ENCODE peak calls at places on chromosomes 4 and X, in six cellular contexts. X is lower lobe of right lung; C is GM23338; Y is GM23248; A is CD8-positive, alpha-beta T cell; J is endothelial cell of umbilical vein. N is an unnamed sample.

GRCh38 chr4:57374866-57375595 is 264.8 kb upstream of the IGFBP7 start:
- DNase-seq in X (no peak), A (no peak), C (peak; percentile 15), J (no peak), Y (peak; percentile 62), N (no peak)

GRCh38 chrX:63713510-63713909 is 71.5 kb downstream of the ARHGEF9 start:
- DNase-seq in J (peak; percentile 29), C (peak; percentile 2), X (peak; percentile 46), A (no peak), Y (peak; percentile 15), N (no peak)

GRCh38 chrX:38561126-38561868 is at the start of gene TSPAN7:
- DNase-seq in Y (peak; percentile 64), C (peak; percentile 70), J (peak; percentile 60), A (peak; percentile 42), X (peak; percentile 89), N (peak; percentile 52)

GRCh38 chrX:17328837-17329236 is 46.2 kb upstream of the NHS start:
- DNase-seq in J (no peak), Y (no peak), A (no peak), X (no peak), C (no peak), N (no peak)

GRCh38 chr4:5773271-5773555 is 62.2 kb downstream of the EVC start:
- DNase-seq in J (no peak), C (no peak), Y (peak; percentile 57), X (no peak), A (no peak), N (no peak)

GRCh38 chr4:186204103-186204559 is 12.8 kb downstream of the CYP4V2 start:
- DNase-seq in J (peak; percentile 4), X (no peak), A (no peak), Y (no peak), C (peak; percentile 52), N (peak; percentile 16)

GRCh38 chrX:8987672-8988250 is 46.2 kb downstream of the FAM9B start:
- DNase-seq in Y (no peak), X (no peak), A (peak; percentile 24), C (no peak), J (no peak), N (peak; percentile 18)

GRCh38 chr4:173360587-173361221 is 10.1 kb upstream of the SAP30 start:
- DNase-seq in C (peak; percentile 54), J (peak; percentile 12), Y (peak; percentile 52), A (no peak), X (no peak), N (no peak)

GRCh38 chrX:71911023-71911730 is 532 bp downstream of the NHSL2 start:
- DNase-seq in X (no peak), Y (peak; percentile 40), C (peak; percentile 66), A (peak; percentile 3), J (no peak), N (peak; percentile 12)

GRCh38 chr4:123786955-123787354 is 390.4 kb downstream of the SPRY1 start:
- DNase-seq in Y (peak; percentile 25), J (no peak), C (no peak), X (peak; percentile 49), A (no peak), N (no peak)

GRCh38 chrX:21373001-21373400 is 1.2 kb upstream of the CNKSR2 start:
- DNase-seq in C (no peak), A (no peak), X (no peak), Y (no peak), J (no peak), N (no peak)

GRCh38 chr4:37830640-37831039 is 4.2 kb downstream of the PGM2 start:
- DNase-seq in A (no peak), J (no peak), Y (no peak), X (no peak), C (no peak), N (no peak)

GRCh38 chr4:40369437-40370278 is 34.5 kb downstream of the CHRNA9 start:
- DNase-seq in Y (no peak), A (no peak), X (no peak), J (no peak), C (no peak), N (no peak)

GRCh38 chr4:185774815-185775684 is 36.9 kb downstream of the SORBS2 start:
- DNase-seq in J (peak; percentile 92), C (peak; percentile 28), X (peak; percentile 51), A (no peak), Y (peak; percentile 82), N (no peak)

GRCh38 chr4:172975651-172976229 is 192.9 kb upstream of the GALNT7 start:
- DNase-seq in Y (no peak), X (no peak), A (no peak), C (peak; percentile 59), J (no peak), N (no peak)

GRCh38 chrX:38347136-38347535 is 5.3 kb upstream of the OTC start:
- DNase-seq in A (no peak), J (peak; percentile 75), X (no peak), C (peak; percentile 2), Y (peak; percentile 82), N (no peak)

GRCh38 chr4:41852229-41852628 is 83.0 kb upstream of the TMEM33 start:
- DNase-seq in Y (no peak), X (no peak), A (no peak), C (no peak), J (no peak), N (no peak)

GRCh38 chr4:36207808-36208207 is 36.5 kb downstream of the ARAP2 start:
- DNase-seq in A (no peak), J (no peak), Y (no peak), C (no peak), X (no peak), N (no peak)

GRCh38 chr4:129550281-129550785 is 454.4 kb downstream of the C4orf33 start:
- DNase-seq in X (no peak), J (peak; percentile 55), A (no peak), Y (no peak), C (no peak), N (no peak)

GRCh38 chr4:136557396-136557795 is 974.9 kb downstream of the PCDH18 start:
- DNase-seq in C (no peak), J (peak; percentile 65), X (no peak), A (no peak), Y (no peak), N (no peak)

GRCh38 chrX:116272328-116272727 is 101.8 kb downstream of the AGTR2 start:
- DNase-seq in Y (peak; percentile 86), X (no peak), A (no peak), J (peak; percentile 31), C (peak; percentile 11), N (no peak)

GRCh38 chr4:147863808-147864472 is 132.1 kb downstream of the ARHGAP10 start:
- DNase-seq in X (no peak), Y (peak; percentile 39), J (peak; percentile 23), C (no peak), A (no peak), N (no peak)

GRCh38 chr4:184287697-184288255 is 70.1 kb upstream of the ENPP6 start:
- DNase-seq in J (peak; percentile 55), X (peak; percentile 72), C (peak; percentile 29), Y (peak; percentile 60), A (no peak), N (no peak)

GRCh38 chr4:32140636-32141035 is 1420.5 kb downstream of the PCDH7 start:
- DNase-seq in J (peak; percentile 93), A (no peak), Y (no peak), X (no peak), C (no peak), N (no peak)

GRCh38 chr4:73090738-73091137 is 21.2 kb upstream of the COX18 start:
- DNase-seq in A (no peak), Y (no peak), C (no peak), J (no peak), X (no peak), N (no peak)

GRCh38 chr4:73080789-73081188 is 11.3 kb upstream of the COX18 start:
- DNase-seq in A (no peak), J (no peak), Y (peak; percentile 13), X (no peak), C (no peak), N (no peak)

GRCh38 chr4:73087871-73088270 is 18.4 kb upstream of the COX18 start:
- DNase-seq in X (no peak), J (no peak), C (no peak), Y (no peak), A (no peak), N (no peak)

DNA sequence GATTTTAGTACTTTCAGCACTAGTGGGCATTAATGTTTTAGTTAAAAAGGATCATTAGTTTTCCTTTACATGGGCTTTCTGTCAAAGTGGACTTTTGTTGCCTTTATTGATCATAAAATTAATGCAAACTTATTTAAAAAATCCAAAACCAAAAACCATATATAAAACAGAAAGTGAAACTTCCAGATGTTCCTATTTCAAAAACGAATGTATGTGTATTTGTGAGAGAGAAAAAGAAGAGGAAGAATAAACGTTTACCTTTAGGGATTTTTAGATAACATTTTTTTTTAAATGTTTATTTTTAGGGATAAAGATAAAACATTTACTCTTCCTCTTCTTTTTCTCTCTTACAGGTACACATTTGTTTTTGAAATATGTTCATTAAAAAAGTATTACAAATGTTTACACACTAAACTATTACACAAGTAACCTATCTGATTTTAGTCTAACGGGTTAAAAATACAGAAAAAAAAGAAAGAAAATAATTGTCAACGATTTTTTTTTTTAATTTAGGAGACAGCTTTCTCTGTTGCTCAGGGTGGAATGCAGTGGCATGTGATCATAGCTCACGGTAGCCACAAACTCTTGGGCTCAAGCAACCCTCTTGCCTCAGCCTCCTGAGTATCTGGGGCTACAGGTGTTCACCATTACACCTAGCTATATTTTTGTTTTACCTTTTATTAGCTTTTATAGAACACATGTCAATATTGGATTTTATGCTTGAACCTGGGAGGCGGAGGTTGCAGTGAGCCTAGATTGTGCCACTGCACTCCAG is 16.8 kb upstream of the COX18 start:
- DNase-seq in Y (no peak), C (no peak), J (no peak), A (no peak), X (no peak), N (no peak)
- H3K4me3 ChIP-seq in Y (no peak overlapping the region), C (no peak overlapping the region), J (no peak overlapping the region), A (peak overlapping the region; percentile 32), X (peak overlapping the region; percentile 22), N (peak overlapping the region; percentile 89)

GRCh38 chr4:89298160-89298559 is 9.4 kb downstream of the GPRIN3 start:
- DNase-seq in A (no peak), C (peak; percentile 9), X (no peak), J (no peak), Y (no peak), N (peak; percentile 59)

GRCh38 chr4:89300490-89300889 is 7.1 kb downstream of the GPRIN3 start:
- DNase-seq in A (no peak), J (no peak), Y (no peak), X (no peak), C (no peak), N (no peak)

GRCh38 chr4:89299153-89299789 is 8.3 kb downstream of the GPRIN3 start:
- DNase-seq in C (no peak), A (no peak), X (no peak), Y (no peak), J (no peak), N (peak; percentile 83)

GRCh38 chr4:89300060-89300459 is 7.5 kb downstream of the GPRIN3 start:
- DNase-seq in A (no peak), J (no peak), Y (no peak), X (no peak), C (no peak), N (no peak)

GRCh38 chr4:89298788-89299152 is 8.8 kb downstream of the GPRIN3 start:
- DNase-seq in A (no peak), C (no peak), X (no peak), J (no peak), Y (peak; percentile 66), N (no peak)
- H3K4me1 ChIP-seq in A (peaks cover 83% of the 10 kb centered on the region), C (no peaks in the 10 kb centered on the region), X (peaks cover 64% of the 10 kb centered on the region), J (peaks cover 4% of the 10 kb centered on the region), Y (peaks cover 13% of the 10 kb centered on the region), N (peaks cover 96% of the 10 kb centered on the region)

GRCh38 chr4:24664956-24665355 is 80.6 kb upstream of the DHX15 start:
- DNase-seq in C (no peak), J (no peak), X (no peak), A (no peak), Y (peak; percentile 56), N (no peak)
- H3K27me3 ChIP-seq in C (no peaks in the 10 kb centered on the region), J (peaks cover 6% of the 10 kb centered on the region), X (no peaks in the 10 kb centered on the region), A (no peaks in the 10 kb centered on the region), Y (peaks cover 33% of the 10 kb centered on the region), N (no peaks in the 10 kb centered on the region)

GRCh38 chr4:8439168-8439567 is 1.4 kb downstream of the ACOX3 start:
- DNase-seq in Y (no peak), X (no peak), A (no peak), J (peak; percentile 67), C (no peak), N (no peak)
- H3K4me3 ChIP-seq in Y (peak overlapping the region; percentile 77), X (peak overlapping the region; percentile 100), A (no peak overlapping the region), J (no peak overlapping the region), C (no peak overlapping the region), N (peak overlapping the region; percentile 100)

N was measured in CD4-positive, CD25-positive, alpha-beta regulatory T cell.